ENCODE peak calls at places on chromosomes 13 and 19, in six cellular contexts. One of them, this sample, is unnamed.

GRCh38 chr13:24459234-24459633 is 53.3 kb downstream of the PARP4 start:
- DNase-seq in heart right ventricle: no peak
- DNase-seq in fibroblast of lung: peak; percentile 56
- DNase-seq in kidney: no peak
- DNase-seq in IMR-90: peak; percentile 90
- DNase-seq in neural progenitor cell: no peak
- DNase-seq in this sample: no peak

GRCh38 chr13:33111414-33112110 is 95.3 kb downstream of the KL start:
- DNase-seq in heart right ventricle: peak; percentile 37
- DNase-seq in fibroblast of lung: peak; percentile 69
- DNase-seq in kidney: no peak
- DNase-seq in IMR-90: peak; percentile 61
- DNase-seq in neural progenitor cell: no peak
- DNase-seq in this sample: no peak

GRCh38 chr13:108609353-108609752 is 20.1 kb upstream of the MYO16 start:
- DNase-seq in heart right ventricle: no peak
- DNase-seq in fibroblast of lung: peak; percentile 2
- DNase-seq in kidney: no peak
- DNase-seq in IMR-90: peak; percentile 49
- DNase-seq in neural progenitor cell: peak; percentile 27
- DNase-seq in this sample: no peak

GRCh38 chr19:5870986-5871394 is 650 bp upstream of the FUT5 start:
- DNase-seq in heart right ventricle: no peak
- DNase-seq in fibroblast of lung: no peak
- DNase-seq in kidney: no peak
- DNase-seq in IMR-90: no peak
- DNase-seq in neural progenitor cell: no peak
- DNase-seq in this sample: no peak

GRCh38 chr13:104024416-104025170 is 958.4 kb upstream of the SLC10A2 start:
- DNase-seq in heart right ventricle: no peak
- DNase-seq in fibroblast of lung: peak; percentile 49
- DNase-seq in kidney: no peak
- DNase-seq in IMR-90: peak; percentile 40
- DNase-seq in neural progenitor cell: no peak
- DNase-seq in this sample: no peak

GRCh38 chr13:33859691-33860303 is 41.8 kb downstream of the RFC3 start:
- DNase-seq in heart right ventricle: no peak
- DNase-seq in fibroblast of lung: peak; percentile 4
- DNase-seq in kidney: no peak
- DNase-seq in IMR-90: no peak
- DNase-seq in neural progenitor cell: no peak
- DNase-seq in this sample: no peak

GRCh38 chr19:46600393-46601317 is 475 bp upstream of the CALM3 start:
- DNase-seq in heart right ventricle: peak; percentile 98
- DNase-seq in fibroblast of lung: peak; percentile 97
- DNase-seq in kidney: peak; percentile 99
- DNase-seq in IMR-90: peak; percentile 97
- DNase-seq in neural progenitor cell: peak; percentile 99
- DNase-seq in this sample: peak; percentile 97

GRCh38 chr13:39676315-39676876 is 20.9 kb downstream of the COG6 start:
- DNase-seq in heart right ventricle: peak; percentile 36
- DNase-seq in fibroblast of lung: peak; percentile 37
- DNase-seq in kidney: no peak
- DNase-seq in IMR-90: peak; percentile 39
- DNase-seq in neural progenitor cell: peak; percentile 57
- DNase-seq in this sample: no peak

GRCh38 chr13:28137556-28137955 is 789 bp upstream of the PAN3 start:
- DNase-seq in heart right ventricle: peak; percentile 10
- DNase-seq in fibroblast of lung: no peak
- DNase-seq in kidney: no peak
- DNase-seq in IMR-90: no peak
- DNase-seq in neural progenitor cell: peak; percentile 26
- DNase-seq in this sample: no peak

GRCh38 chr13:89923052-89923451 is 1424.4 kb upstream of the MIR17HG start:
- DNase-seq in heart right ventricle: no peak
- DNase-seq in fibroblast of lung: no peak
- DNase-seq in kidney: no peak
- DNase-seq in IMR-90: no peak
- DNase-seq in neural progenitor cell: no peak
- DNase-seq in this sample: no peak

GRCh38 chr13:28527629-28528028 is 32.7 kb upstream of the FLT1 start:
- DNase-seq in heart right ventricle: no peak
- DNase-seq in fibroblast of lung: no peak
- DNase-seq in kidney: no peak
- DNase-seq in IMR-90: no peak
- DNase-seq in neural progenitor cell: no peak
- DNase-seq in this sample: peak; percentile 69

GRCh38 chr19:12794196-12794921 is 3.1 kb downstream of the JUNB start:
- DNase-seq in heart right ventricle: no peak
- DNase-seq in fibroblast of lung: no peak
- DNase-seq in kidney: no peak
- DNase-seq in IMR-90: peak; percentile 62
- DNase-seq in neural progenitor cell: no peak
- DNase-seq in this sample: no peak

GRCh38 chr19:16421982-16422381 is 49.8 kb downstream of the EPS15L1 start:
- DNase-seq in heart right ventricle: no peak
- DNase-seq in fibroblast of lung: no peak
- DNase-seq in kidney: no peak
- DNase-seq in IMR-90: no peak
- DNase-seq in neural progenitor cell: no peak
- DNase-seq in this sample: no peak

GRCh38 chr13:96779691-96780090 is 214.6 kb downstream of the OXGR1 start:
- DNase-seq in heart right ventricle: no peak
- DNase-seq in fibroblast of lung: no peak
- DNase-seq in kidney: no peak
- DNase-seq in IMR-90: no peak
- DNase-seq in neural progenitor cell: no peak
- DNase-seq in this sample: no peak

GRCh38 chr13:92657565-92657964 is 569.0 kb upstream of the GPC6 start:
- DNase-seq in heart right ventricle: no peak
- DNase-seq in fibroblast of lung: peak; percentile 79
- DNase-seq in kidney: no peak
- DNase-seq in IMR-90: peak; percentile 1
- DNase-seq in neural progenitor cell: no peak
- DNase-seq in this sample: no peak

GRCh38 chr19:41189425-41190065 is 3.5 kb upstream of the CYP2S1 start:
- DNase-seq in heart right ventricle: no peak
- DNase-seq in fibroblast of lung: no peak
- DNase-seq in kidney: no peak
- DNase-seq in IMR-90: no peak
- DNase-seq in neural progenitor cell: peak; percentile 63
- DNase-seq in this sample: no peak

GRCh38 chr13:42750858-42751257 is 30.5 kb upstream of the FAM216B start:
- DNase-seq in heart right ventricle: no peak
- DNase-seq in fibroblast of lung: no peak
- DNase-seq in kidney: no peak
- DNase-seq in IMR-90: no peak
- DNase-seq in neural progenitor cell: no peak
- DNase-seq in this sample: no peak

GRCh38 chr19:5083547-5083965 is 114.6 kb downstream of the KDM4B start:
- DNase-seq in heart right ventricle: peak; percentile 29
- DNase-seq in fibroblast of lung: no peak
- DNase-seq in kidney: no peak
- DNase-seq in IMR-90: no peak
- DNase-seq in neural progenitor cell: peak; percentile 48
- DNase-seq in this sample: no peak

GRCh38 chr13:26186995-26187394 is 35.1 kb downstream of the RNF6 start:
- DNase-seq in heart right ventricle: no peak
- DNase-seq in fibroblast of lung: no peak
- DNase-seq in kidney: no peak
- DNase-seq in IMR-90: no peak
- DNase-seq in neural progenitor cell: no peak
- DNase-seq in this sample: no peak

GRCh38 chr19:58317481-58318072 is 9.2 kb upstream of the ZSCAN22 start:
- DNase-seq in heart right ventricle: no peak
- DNase-seq in fibroblast of lung: peak; percentile 47
- DNase-seq in kidney: no peak
- DNase-seq in IMR-90: peak; percentile 59
- DNase-seq in neural progenitor cell: peak; percentile 78
- DNase-seq in this sample: no peak

GRCh38 chr13:114081761-114082681 is 50.4 kb downstream of the RASA3 start:
- DNase-seq in heart right ventricle: no peak
- DNase-seq in fibroblast of lung: no peak
- DNase-seq in kidney: peak; percentile 46
- DNase-seq in IMR-90: no peak
- DNase-seq in neural progenitor cell: peak; percentile 60
- DNase-seq in this sample: peak; percentile 55

GRCh38 chr19:45079063-45079910 is at the start of gene GEMIN7:
- DNase-seq in heart right ventricle: peak; percentile 68
- DNase-seq in fibroblast of lung: peak; percentile 71
- DNase-seq in kidney: peak; percentile 90
- DNase-seq in IMR-90: peak; percentile 59
- DNase-seq in neural progenitor cell: peak; percentile 94
- DNase-seq in this sample: peak; percentile 89
- TF ChIP-seq CTCF in heart right ventricle: peak; percentile 11
- TF ChIP-seq CTCF in fibroblast of lung: no peak
- TF ChIP-seq CTCF in kidney: no peak
- TF ChIP-seq CTCF in IMR-90: peak; percentile 26
- TF ChIP-seq CTCF in neural progenitor cell: peak; percentile 43
- TF ChIP-seq CTCF in this sample: peak; percentile 6

GRCh38 chr19:36236304-36236945 is 21.5 kb downstream of the ZNF146 start:
- DNase-seq in heart right ventricle: no peak
- DNase-seq in fibroblast of lung: no peak
- DNase-seq in kidney: no peak
- DNase-seq in IMR-90: no peak
- DNase-seq in neural progenitor cell: no peak
- DNase-seq in this sample: no peak

DNA sequence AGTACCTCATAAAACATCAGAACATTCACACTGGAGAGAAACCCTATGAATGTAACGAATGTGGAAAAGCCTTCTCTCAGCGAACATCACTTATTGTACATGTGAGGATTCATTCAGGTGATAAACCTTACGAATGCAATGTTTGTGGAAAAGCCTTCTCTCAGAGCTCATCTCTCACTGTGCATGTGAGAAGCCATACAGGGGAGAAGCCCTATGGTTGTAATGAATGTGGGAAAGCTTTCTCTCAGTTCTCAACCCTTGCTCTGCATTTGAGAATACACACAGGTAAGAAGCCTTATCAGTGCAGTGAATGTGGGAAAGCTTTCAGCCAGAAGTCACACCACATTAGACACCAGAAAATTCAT is 22.0 kb downstream of the ZNF146 start:
- DNase-seq in heart right ventricle: no peak
- DNase-seq in fibroblast of lung: no peak
- DNase-seq in kidney: no peak
- DNase-seq in IMR-90: no peak
- DNase-seq in neural progenitor cell: no peak
- DNase-seq in this sample: no peak
- H3K36me3 ChIP-seq in heart right ventricle: peaks cover 84% of the 10 kb centered on the region
- H3K36me3 ChIP-seq in fibroblast of lung: peaks cover 11% of the 10 kb centered on the region
- H3K36me3 ChIP-seq in kidney: peaks cover 42% of the 10 kb centered on the region
- H3K36me3 ChIP-seq in IMR-90: peaks cover 60% of the 10 kb centered on the region
- H3K36me3 ChIP-seq in neural progenitor cell: peaks cover 46% of the 10 kb centered on the region
- H3K36me3 ChIP-seq in this sample: peaks cover 54% of the 10 kb centered on the region

GRCh38 chr19:2270572-2271515 is 11.1 kb downstream of the PEAK3 start:
- DNase-seq in heart right ventricle: peak; percentile 88
- DNase-seq in fibroblast of lung: peak; percentile 82
- DNase-seq in kidney: peak; percentile 97
- DNase-seq in IMR-90: peak; percentile 84
- DNase-seq in neural progenitor cell: peak; percentile 74
- DNase-seq in this sample: peak; percentile 95

GRCh38 chr19:2269244-2270156 is 12.5 kb downstream of the PEAK3 start:
- DNase-seq in heart right ventricle: peak; percentile 99
- DNase-seq in fibroblast of lung: peak; percentile 91
- DNase-seq in kidney: peak; percentile 99
- DNase-seq in IMR-90: peak; percentile 93
- DNase-seq in neural progenitor cell: peak; percentile 98
- DNase-seq in this sample: peak; percentile 99

GRCh38 chr19:2270157-2270571 is 11.8 kb downstream of the PEAK3 start:
- DNase-seq in heart right ventricle: peak; percentile 51
- DNase-seq in fibroblast of lung: no peak
- DNase-seq in kidney: peak; percentile 90
- DNase-seq in IMR-90: no peak
- DNase-seq in neural progenitor cell: peak; percentile 37
- DNase-seq in this sample: peak; percentile 84

GRCh38 chr19:2268480-2268830 is 12.2 kb upstream of the JSRP1 start:
- DNase-seq in heart right ventricle: no peak
- DNase-seq in fibroblast of lung: no peak
- DNase-seq in kidney: no peak
- DNase-seq in IMR-90: no peak
- DNase-seq in neural progenitor cell: no peak
- DNase-seq in this sample: no peak

DNA sequence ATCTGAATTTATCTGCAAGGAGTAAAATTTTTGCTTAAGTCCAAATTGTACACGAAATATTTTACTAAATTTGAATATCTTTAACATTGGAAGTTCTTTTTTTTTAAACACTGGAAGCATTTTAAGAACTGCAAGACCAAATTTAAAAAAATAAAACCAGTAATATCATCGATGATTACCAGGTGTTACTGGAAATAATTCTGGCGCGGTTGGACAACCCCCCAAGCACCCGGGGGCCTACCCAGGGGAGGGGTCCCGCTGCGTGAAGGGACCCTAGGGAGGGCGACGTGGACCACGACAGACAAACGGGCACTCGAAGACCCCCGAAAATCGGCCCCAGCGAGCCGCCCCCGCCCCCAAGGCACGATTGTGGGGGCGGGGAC is 12.6 kb upstream of the JSRP1 start:
- DNase-seq in heart right ventricle: no peak
- DNase-seq in fibroblast of lung: no peak
- DNase-seq in kidney: no peak
- DNase-seq in IMR-90: no peak
- DNase-seq in neural progenitor cell: no peak
- DNase-seq in this sample: no peak
- H3K4me1 ChIP-seq in heart right ventricle: peaks cover 39% of the 10 kb centered on the region
- H3K4me1 ChIP-seq in fibroblast of lung: peaks cover 15% of the 10 kb centered on the region
- H3K4me1 ChIP-seq in kidney: peaks cover 20% of the 10 kb centered on the region
- H3K4me1 ChIP-seq in IMR-90: peaks cover 14% of the 10 kb centered on the region
- H3K4me1 ChIP-seq in neural progenitor cell: peaks cover 17% of the 10 kb centered on the region
- H3K4me1 ChIP-seq in this sample: peaks cover 54% of the 10 kb centered on the region

DNA sequence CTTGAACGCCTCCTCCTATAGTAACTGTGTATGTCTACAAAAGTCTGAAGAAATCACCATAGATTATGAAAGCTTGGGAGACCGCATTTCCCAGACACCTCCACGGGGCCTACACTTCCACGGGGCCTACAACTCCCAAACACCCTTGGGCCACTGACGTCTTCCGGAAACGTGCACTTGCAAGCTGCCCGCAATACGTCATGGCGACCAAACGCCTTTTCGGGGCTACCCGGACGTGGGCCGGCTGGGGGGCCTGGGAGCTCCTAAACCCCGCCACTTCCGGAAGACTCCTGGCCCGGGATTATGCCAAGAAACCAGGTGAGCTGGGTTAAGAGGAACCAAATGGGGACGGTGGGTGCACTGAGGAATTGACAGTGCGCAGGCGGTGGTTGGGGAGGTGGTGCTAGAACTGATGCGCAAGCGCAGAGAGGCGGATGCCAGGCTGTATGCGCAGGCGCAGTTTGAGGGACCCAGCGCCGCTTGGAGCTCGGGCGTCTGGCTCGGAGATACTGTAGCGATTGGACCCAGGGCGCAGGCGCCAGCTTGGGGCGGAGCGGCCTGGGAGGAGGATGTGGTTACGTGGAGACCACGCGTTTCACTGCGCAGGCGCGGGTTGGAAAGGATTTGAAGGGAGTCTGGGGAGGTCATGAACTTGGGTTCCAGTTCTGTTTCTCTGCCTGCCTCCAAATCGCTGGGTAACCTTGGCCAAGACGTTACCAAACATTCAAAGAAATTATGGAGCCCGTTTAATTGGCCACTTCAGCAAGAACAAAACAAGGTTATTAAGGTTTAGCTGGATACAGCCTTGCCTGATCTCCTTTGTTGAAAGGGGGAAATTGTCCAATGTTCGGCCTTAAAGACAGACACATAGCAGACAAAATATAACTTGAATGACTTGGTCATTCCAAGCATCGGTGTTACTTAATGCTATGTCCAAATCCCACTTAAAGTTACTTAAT is at the start of gene MRPL54:
- DNase-seq in heart right ventricle: peak; percentile 99
- DNase-seq in fibroblast of lung: peak; percentile 99
- DNase-seq in kidney: peak; percentile 100
- DNase-seq in IMR-90: peak; percentile 99
- DNase-seq in neural progenitor cell: peak; percentile 99
- DNase-seq in this sample: peak; percentile 100
- TF ChIP-seq CTCF in heart right ventricle: no peak
- TF ChIP-seq CTCF in fibroblast of lung: no peak
- TF ChIP-seq CTCF in kidney: no peak
- TF ChIP-seq CTCF in IMR-90: no peak
- TF ChIP-seq CTCF in neural progenitor cell: no peak
- TF ChIP-seq CTCF in this sample: no peak

This sample was measured in upper lobe of right lung.